ENCODE peak calls at places on chromosomes 3 and 15, in four cellular contexts. O, R, L and S are unnamed samples.

GRCh38 chr3:157131861-157132260 is 28.1 kb downstream of the CCNL1 start:
- DNase-seq in L (no peak), O (no peak), R (no peak), S (no peak)

GRCh38 chr3:180383332-180384020 is 218.5 kb upstream of the TTC14 start:
- DNase-seq in R (no peak), O (no peak), L (no peak), S (no peak)

GRCh38 chr3:160130950-160131349 is 94.3 kb upstream of the C3orf80 start:
- DNase-seq in R (no peak), L (no peak), O (no peak), S (no peak)

GRCh38 chr3:143329567-143330164 is 210.1 kb downstream of the CHST2 start:
- DNase-seq in O (no peak), L (peak; percentile 33), R (no peak), S (no peak)

GRCh38 chr15:65550681-65551098 is 20.4 kb downstream of the HACD3 start:
- DNase-seq in O (no peak), L (no peak), R (no peak), S (no peak)

GRCh38 chr15:100861511-100861991 is 18.1 kb upstream of the ALDH1A3 start:
- DNase-seq in R (no peak), L (peak; percentile 21), O (no peak), S (no peak)

GRCh38 chr3:67031986-67032385 is 33.9 kb downstream of the KBTBD8 start:
- DNase-seq in R (no peak), O (no peak), L (no peak), S (no peak)

GRCh38 chr15:77412972-77413371 is 6.9 kb downstream of the PEAK1 start:
- DNase-seq in L (no peak), R (no peak), O (no peak), S (no peak)

GRCh38 chr15:96242761-96243160 is 87.7 kb upstream of the NR2F2 start:
- DNase-seq in R (no peak), L (no peak), O (no peak), S (no peak)

GRCh38 chr3:153284282-153284938 is 122.4 kb downstream of the RAP2B start:
- DNase-seq in O (no peak), L (no peak), R (no peak), S (no peak)

DNA sequence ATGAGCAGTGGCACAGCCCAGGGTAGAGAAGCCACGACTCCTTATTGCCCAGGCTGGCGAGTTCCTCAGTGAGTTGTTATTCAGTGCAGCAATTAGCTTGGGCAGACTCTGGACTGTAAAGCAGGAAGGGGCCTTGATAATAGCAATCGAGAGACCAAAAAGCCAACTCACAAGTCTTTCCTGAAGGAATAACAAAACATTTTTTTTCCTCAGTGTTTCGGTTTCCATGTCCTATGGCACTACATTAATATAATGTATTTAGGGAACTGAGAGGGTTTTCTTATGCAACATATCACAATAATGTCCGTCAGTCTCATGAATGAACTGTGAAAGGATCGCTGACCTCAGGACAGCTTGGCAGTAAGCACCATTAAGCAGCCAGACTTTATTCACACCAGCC is 248.9 kb upstream of the TBL1XR1 start:
- DNase-seq in L (no peak), R (no peak), O (no peak), S (no peak)
- H3K27ac ChIP-seq in L (no peak overlapping the region), R (peak overlapping the region; percentile 31), O (no peak overlapping the region), S (no peak overlapping the region)

GRCh38 chr3:140129885-140130284 is 194.9 kb downstream of the CLSTN2 start:
- DNase-seq in R (no peak), O (no peak), L (no peak), S (no peak)

GRCh38 chr3:140134231-140134630 is 199.2 kb downstream of the CLSTN2 start:
- DNase-seq in L (no peak), R (no peak), O (no peak), S (no peak)

GRCh38 chr3:140131895-140132294 is 196.9 kb downstream of the CLSTN2 start:
- DNase-seq in O (no peak), R (no peak), L (no peak), S (no peak)

GRCh38 chr3:140128217-140129137 is 193.5 kb downstream of the CLSTN2 start:
- DNase-seq in L (peak; percentile 79), R (peak; percentile 29), O (peak; percentile 66), S (peak; percentile 48)
- H3K27ac ChIP-seq in L (no peak overlapping the region), R (no peak overlapping the region), O (no peak overlapping the region), S (no peak overlapping the region)

GRCh38 chr15:90946941-90947576 is 7.6 kb upstream of the RCCD1 start:
- DNase-seq in O (no peak), R (no peak), L (no peak), S (no peak)
- H3K27ac ChIP-seq in O (no peak overlapping the region), R (no peak overlapping the region), L (no peak overlapping the region), S (no peak overlapping the region)

GRCh38 chr15:47618216-47618615 is 99.1 kb upstream of the SEMA6D start:
- DNase-seq in O (no peak), L (no peak), R (no peak), S (no peak)

GRCh38 chr15:47622058-47622457 is 95.2 kb upstream of the SEMA6D start:
- DNase-seq in R (no peak), O (no peak), L (no peak), S (no peak)

GRCh38 chr15:47616876-47617275 is 100.4 kb upstream of the SEMA6D start:
- DNase-seq in L (no peak), O (no peak), R (no peak), S (no peak)

GRCh38 chr15:47624503-47624902 is 92.8 kb upstream of the SEMA6D start:
- DNase-seq in L (no peak), O (no peak), R (no peak), S (no peak)

DNA sequence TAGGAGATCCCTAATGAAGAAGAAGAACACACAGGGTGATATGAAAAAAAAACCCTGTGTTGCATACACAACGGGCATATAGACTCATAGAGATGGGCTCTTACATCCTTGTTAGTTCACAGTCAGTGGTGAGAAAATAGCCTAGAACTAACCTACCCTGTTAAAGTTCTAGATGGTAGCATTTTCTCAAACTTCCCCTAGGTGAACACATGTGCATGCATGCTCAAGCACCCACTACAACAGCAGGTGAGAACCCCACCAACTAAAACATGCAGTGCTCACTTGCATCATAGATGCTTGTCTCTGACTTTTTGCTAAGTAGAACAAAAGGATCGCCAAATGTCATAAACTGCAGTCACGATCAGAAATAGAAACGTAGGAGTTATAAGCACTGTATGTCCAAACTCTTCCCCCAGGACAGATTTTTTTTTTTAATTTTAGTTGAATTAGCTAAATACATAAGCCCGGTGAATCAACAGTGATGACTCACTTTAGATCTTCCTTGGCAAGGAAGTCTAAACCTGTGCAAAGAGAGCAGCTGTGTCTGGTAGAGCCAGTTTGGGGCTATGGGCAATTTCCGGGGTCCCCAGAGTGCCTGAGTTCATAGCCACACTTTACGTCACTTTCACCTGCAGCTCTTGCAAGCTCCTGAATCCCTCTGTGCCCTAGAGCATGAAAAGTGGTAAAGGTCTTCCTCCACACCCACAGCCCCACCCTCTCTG is 96.2 kb upstream of the SEMA6D start:
- DNase-seq in O (no peak), R (no peak), L (no peak), S (no peak)
- H3K27ac ChIP-seq in O (no peak overlapping the region), R (no peak overlapping the region), L (no peak overlapping the region), S (no peak overlapping the region)

GRCh38 chr3:73352841-73353493 is 271.8 kb downstream of the PDZRN3 start:
- DNase-seq in R (no peak), O (no peak), L (no peak), S (no peak)

GRCh38 chr3:73350988-73351387 is 273.8 kb downstream of the PDZRN3 start:
- DNase-seq in O (no peak), L (no peak), R (no peak), S (no peak)

GRCh38 chr3:73353661-73354217 is 271.0 kb downstream of the PDZRN3 start:
- DNase-seq in O (no peak), L (no peak), R (no peak), S (no peak)

GRCh38 chr3:73349657-73350056 is 275.1 kb downstream of the PDZRN3 start:
- DNase-seq in R (no peak), L (no peak), O (no peak), S (no peak)

GRCh38 chr3:73351423-73352071 is 273.2 kb downstream of the PDZRN3 start:
- DNase-seq in O (no peak), R (no peak), L (no peak), S (no peak)
- H3K27ac ChIP-seq in O (no peak overlapping the region), R (no peak overlapping the region), L (no peak overlapping the region), S (no peak overlapping the region)

GRCh38 chr3:125142418-125142778 is 70.2 kb downstream of the SLC12A8 start:
- DNase-seq in R (no peak), O (no peak), L (no peak), S (no peak)
- H3K27ac ChIP-seq in R (peak overlapping the region; percentile 15), O (no peak overlapping the region), L (no peak overlapping the region), S (no peak overlapping the region)

DNA sequence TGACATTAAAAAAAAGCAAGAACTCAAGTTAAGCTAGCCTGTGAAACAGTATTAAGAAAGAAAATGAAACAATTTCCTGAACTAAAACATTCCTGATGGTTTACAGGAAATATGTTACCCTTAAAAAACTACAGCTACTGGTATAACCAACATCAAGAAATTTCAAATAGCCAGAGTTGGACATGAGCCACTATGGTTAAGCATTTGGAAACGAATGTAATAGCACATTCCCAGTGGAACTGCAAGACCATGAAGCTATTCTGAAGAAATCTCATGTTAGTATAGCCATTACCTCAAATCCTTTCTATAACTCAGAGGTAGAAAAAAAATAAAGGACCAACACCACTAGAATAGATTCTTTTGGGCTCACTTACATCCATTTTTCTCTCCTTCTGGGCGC is 30.2 kb downstream of the CPNE4 start:
- DNase-seq in L (no peak), R (no peak), O (no peak), S (no peak)
- H3K27ac ChIP-seq in L (no peak overlapping the region), R (no peak overlapping the region), O (no peak overlapping the region), S (no peak overlapping the region)

GRCh38 chr15:60390231-60390630 is 7.6 kb downstream of the ANXA2 start:
- DNase-seq in R (no peak), L (no peak), O (no peak), S (no peak)
- H3K27ac ChIP-seq in R (peak overlapping the region; percentile 98), L (no peak overlapping the region), O (no peak overlapping the region), S (no peak overlapping the region)

GRCh38 chr3:131216340-131216739 is 165.2 kb upstream of the NUDT16 start:
- DNase-seq in L (no peak), O (no peak), R (no peak), S (no peak)
- H3K27ac ChIP-seq in L (no peak overlapping the region), O (no peak overlapping the region), R (no peak overlapping the region), S (no peak overlapping the region)

DNA sequence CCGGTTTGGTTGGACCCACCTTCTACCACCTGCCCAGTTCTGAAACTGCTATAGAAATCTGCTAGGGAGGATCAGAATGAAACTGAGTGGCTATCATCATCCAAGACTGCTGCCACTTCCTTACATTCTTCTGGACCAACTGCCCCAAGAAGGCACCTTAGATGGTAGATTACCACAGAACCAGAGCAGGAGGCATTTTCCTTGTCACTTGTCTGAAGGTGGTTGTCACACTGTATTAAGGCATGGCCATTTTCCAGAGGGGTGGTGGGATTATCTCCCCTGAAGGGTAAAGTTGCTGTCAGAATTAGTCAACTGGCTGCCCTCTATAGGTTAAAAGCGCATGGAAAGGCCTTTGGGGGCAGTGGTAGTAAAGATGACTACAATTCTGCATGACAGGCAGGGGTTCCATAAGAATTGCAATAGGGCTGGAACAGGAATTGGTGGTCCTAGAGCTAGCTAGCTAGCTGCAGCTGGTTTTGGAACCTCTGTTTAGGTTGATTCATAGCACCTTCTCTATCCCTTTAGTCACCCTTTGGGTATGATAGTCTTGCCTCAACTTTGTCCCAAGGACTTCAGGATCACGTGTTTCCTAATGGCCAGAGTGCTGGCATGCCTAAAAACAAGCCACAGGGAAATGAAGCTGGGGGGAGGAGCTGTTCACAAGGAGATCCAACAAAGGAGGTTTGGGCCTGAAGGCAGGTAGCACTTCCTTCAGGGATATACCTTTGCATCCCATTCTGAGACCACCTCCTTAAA is 4.8 kb upstream of the CSPG5 start:
- DNase-seq in L (peak; percentile 37), R (no peak), O (no peak), S (no peak)
- H3K27ac ChIP-seq in L (no peak overlapping the region), R (no peak overlapping the region), O (no peak overlapping the region), S (no peak overlapping the region)